ENCODE peak calls at places on chromosome 17, in five cellular contexts. W is heart left ventricle, Y is body of pancreas, S is cardiac muscle cell, J is heart right ventricle. O is an unnamed sample.

GRCh38 chr17:43367588-43368242 is 31.1 kb upstream of the ARL4D start:
- DNase-seq in S (peak; percentile 72), W (no peak), Y (no peak), J (no peak), O (no peak)

GRCh38 chr17:10699861-10700260 is 2.5 kb downstream of the ADPRM start:
- DNase-seq in W (no peak), J (no peak), Y (no peak), S (no peak), O (no peak)

GRCh38 chr17:67283727-67284516 is 38.9 kb upstream of the HELZ start:
- DNase-seq in W (no peak), S (no peak), Y (no peak), J (no peak), O (no peak)

GRCh38 chr17:73874008-73874407 is 229.8 kb upstream of the SDK2 start:
- DNase-seq in S (no peak), J (no peak), W (no peak), Y (no peak), O (no peak)

GRCh38 chr17:41529491-41529915 is 1.4 kb upstream of the KRT19 start:
- DNase-seq in W (peak; percentile 14), S (no peak), Y (no peak), J (no peak), O (no peak)

GRCh38 chr17:57356722-57357391 is 100.5 kb downstream of the MSI2 start:
- DNase-seq in Y (no peak), S (no peak), W (no peak), J (no peak), O (no peak)

GRCh38 chr17:17729620-17730249 is 48.5 kb downstream of the RAI1 start:
- DNase-seq in Y (peak; percentile 50), W (no peak), S (peak; percentile 45), J (no peak), O (no peak)

GRCh38 chr17:75645889-75646625 is 12.8 kb downstream of the SMIM5 start:
- DNase-seq in W (no peak), S (no peak), Y (peak; percentile 90), J (no peak), O (peak; percentile 91)

GRCh38 chr17:30092886-30093285 is 23.7 kb upstream of the NSRP1 start:
- DNase-seq in Y (no peak), W (no peak), J (no peak), S (no peak), O (no peak)

GRCh38 chr17:80092959-80093358 is 8.4 kb upstream of the GAA start:
- DNase-seq in W (no peak), Y (no peak), J (no peak), S (no peak), O (no peak)

GRCh38 chr17:4436381-4436780 is 2.6 kb downstream of the SPNS3 start:
- DNase-seq in J (no peak), W (no peak), Y (no peak), S (no peak), O (no peak)

GRCh38 chr17:81253358-81254131 is 14.4 kb downstream of the NDUFAF8 start:
- DNase-seq in W (no peak), Y (peak; percentile 48), J (no peak), S (peak; percentile 53), O (no peak)

GRCh38 chr17:67258836-67259468 is 14.0 kb upstream of the HELZ start:
- DNase-seq in S (no peak), W (no peak), J (no peak), Y (no peak), O (no peak)

GRCh38 chr17:62705781-62706597 is 78.5 kb downstream of the MRC2 start:
- DNase-seq in W (no peak), S (peak; percentile 28), Y (no peak), J (no peak), O (peak; percentile 47)

GRCh38 chr17:62892870-62893338 is 73.1 kb upstream of the TANC2 start:
- DNase-seq in J (no peak), W (peak; percentile 48), S (no peak), Y (no peak), O (peak; percentile 72)

GRCh38 chr17:46908352-46908751 is 14.6 kb upstream of the GOSR2 start:
- DNase-seq in Y (no peak), S (no peak), W (no peak), J (no peak), O (no peak)

GRCh38 chr17:7225711-7226331 is 6.1 kb downstream of the ACADVL start:
- DNase-seq in J (no peak), W (no peak), Y (no peak), S (no peak), O (peak; percentile 60)

GRCh38 chr17:74156878-74157277 is 46.6 kb upstream of the RPL38 start:
- DNase-seq in S (no peak), Y (no peak), J (no peak), W (no peak), O (no peak)

GRCh38 chr17:42049834-42050359 is 504 bp downstream of the C17orf113 start:
- DNase-seq in S (no peak), J (no peak), Y (no peak), W (no peak), O (no peak)

GRCh38 chr17:75635610-75636202 is 2.5 kb downstream of the SMIM5 start:
- DNase-seq in Y (no peak), J (peak; percentile 55), S (no peak), W (peak; percentile 79), O (peak; percentile 82)

GRCh38 chr17:77531641-77532040 is 390.9 kb downstream of the SEC14L1 start:
- DNase-seq in S (no peak), Y (no peak), J (no peak), W (no peak), O (peak; percentile 40)

GRCh38 chr17:51672058-51672457 is 411.7 kb downstream of the UTP18 start:
- DNase-seq in S (no peak), J (no peak), Y (no peak), W (no peak), O (no peak)

GRCh38 chr17:7747586-7747985 is 30.0 kb downstream of the DNAH2 start:
- DNase-seq in S (no peak), J (no peak), W (no peak), Y (no peak), O (no peak)

GRCh38 chr17:78197147-78197830 is 10.1 kb downstream of the AFMID start:
- DNase-seq in Y (no peak), W (no peak), J (no peak), S (no peak), O (no peak)

GRCh38 chr17:35630530-35631148 is 43.5 kb downstream of the AP2B1 start:
- DNase-seq in Y (no peak), S (no peak), J (no peak), W (no peak), O (no peak)

GRCh38 chr17:81885869-81886548 is 5.4 kb downstream of the ALYREF start:
- DNase-seq in Y (no peak), S (no peak), J (no peak), W (no peak), O (no peak)

GRCh38 chr17:4134756-4135155 is 8.1 kb downstream of the ZZEF1 start:
- DNase-seq in Y (no peak), W (no peak), J (no peak), S (no peak), O (no peak)

GRCh38 chr17:21029032-21029431 is 13.8 kb downstream of the USP22 start:
- DNase-seq in S (no peak), Y (peak; percentile 43), W (no peak), J (no peak), O (no peak)

GRCh38 chr17:67054608-67055007 is 10.3 kb downstream of the CACNG1 start:
- DNase-seq in W (no peak), S (no peak), Y (no peak), J (no peak), O (no peak)

GRCh38 chr17:82528484-82529265 is 9.1 kb downstream of the FOXK2 start:
- DNase-seq in W (peak; percentile 81), J (peak; percentile 40), S (no peak), Y (peak; percentile 51), O (no peak)

GRCh38 chr17:82228278-82228841 is 482 bp upstream of the SLC16A3 start:
- DNase-seq in J (peak; percentile 66), W (peak; percentile 68), Y (no peak), S (no peak), O (peak; percentile 89)

GRCh38 chr17:27200476-27200875 is 93.4 kb upstream of the WSB1 start:
- DNase-seq in J (no peak), S (no peak), Y (no peak), W (no peak), O (no peak)

GRCh38 chr17:27207073-27207511 is 86.8 kb upstream of the WSB1 start:
- DNase-seq in S (no peak), Y (no peak), W (no peak), J (no peak), O (no peak)

GRCh38 chr17:27199948-27200347 is 94.0 kb upstream of the WSB1 start:
- DNase-seq in Y (no peak), S (no peak), W (no peak), J (no peak), O (no peak)

GRCh38 chr17:27206447-27206846 is 87.5 kb upstream of the WSB1 start:
- DNase-seq in S (no peak), W (no peak), J (no peak), Y (no peak), O (no peak)

DNA sequence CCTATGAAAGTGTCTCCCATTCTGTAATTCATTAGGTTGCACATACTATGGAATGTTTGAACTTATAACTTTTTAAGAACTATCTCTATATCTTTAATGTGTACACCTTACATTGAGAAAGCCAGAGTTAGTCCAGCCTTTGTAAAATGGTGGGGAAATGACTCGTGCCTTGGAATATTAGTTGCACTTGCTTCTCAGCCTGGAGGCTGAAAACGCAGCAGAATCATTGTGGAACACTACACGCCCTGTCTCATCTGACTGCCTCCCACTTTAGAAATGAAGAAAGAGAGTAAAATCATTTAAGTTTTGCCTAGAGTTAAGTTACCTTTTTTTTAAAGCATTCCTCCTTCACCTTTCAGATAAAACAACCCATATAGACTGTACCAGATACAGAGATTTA is 90.7 kb upstream of the WSB1 start:
- DNase-seq in Y (no peak), J (no peak), S (no peak), W (no peak), O (no peak)
- H3K9me3 ChIP-seq in Y (no peaks in the 10 kb centered on the region), J (peaks cover 7% of the 10 kb centered on the region), S (no peaks in the 10 kb centered on the region), W (no peaks in the 10 kb centered on the region), O (no peaks in the 10 kb centered on the region)

GRCh38 chr17:1557355-1558095 is 5.1 kb downstream of the PITPNA start:
- DNase-seq in Y (no peak), S (no peak), W (no peak), J (no peak), O (no peak)
- H3K4me1 ChIP-seq in Y (peaks cover 39% of the 10 kb centered on the region), S (peaks cover 31% of the 10 kb centered on the region), W (peaks cover 12% of the 10 kb centered on the region), J (peaks cover 62% of the 10 kb centered on the region), O (peaks cover 66% of the 10 kb centered on the region)

DNA sequence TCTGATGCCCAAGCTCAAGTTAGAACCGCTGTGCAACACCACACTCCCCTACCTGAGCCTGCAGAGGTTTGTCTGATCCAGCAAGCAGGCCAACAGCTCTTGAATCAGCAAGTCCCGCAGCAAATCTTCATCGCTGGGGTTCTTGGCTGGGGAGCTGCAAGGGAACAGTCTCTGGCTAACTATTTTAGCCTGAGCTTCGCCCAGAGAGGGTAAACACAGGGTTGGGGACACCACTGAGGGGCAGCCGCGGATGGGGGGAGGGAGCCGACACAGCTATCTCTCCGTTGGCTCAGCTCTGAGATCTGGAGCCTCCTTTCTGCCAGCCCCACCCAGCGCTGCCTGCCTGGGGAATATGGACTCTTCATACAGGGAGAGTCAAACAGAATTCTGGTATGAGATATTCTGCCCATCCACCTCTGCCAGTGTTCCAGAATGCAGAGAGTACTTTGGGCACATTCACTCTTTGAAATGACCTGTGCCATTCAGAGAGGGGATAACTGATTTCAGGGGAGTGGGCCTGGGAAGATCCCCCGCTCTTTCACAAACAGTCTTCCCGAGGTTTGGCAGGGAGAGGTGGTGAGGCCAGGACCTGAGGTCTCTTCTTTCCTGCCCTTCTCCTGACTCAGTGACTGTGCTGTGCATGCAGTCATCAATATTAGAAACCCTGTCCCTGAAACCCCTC is 7.4 kb downstream of the GIP start:
- DNase-seq in J (no peak), Y (no peak), S (no peak), W (no peak), O (no peak)
- H3K4me3 ChIP-seq in J (no peak overlapping the region), Y (no peak overlapping the region), S (no peak overlapping the region), W (no peak overlapping the region), O (no peak overlapping the region)

GRCh38 chr17:27157297-27157696 is 136.6 kb upstream of the WSB1 start:
- DNase-seq in J (no peak), W (no peak), S (no peak), Y (no peak), O (no peak)
- H3K9me3 ChIP-seq in J (no peaks in the 10 kb centered on the region), W (no peaks in the 10 kb centered on the region), S (no peaks in the 10 kb centered on the region), Y (no peaks in the 10 kb centered on the region), O (no peaks in the 10 kb centered on the region)